ENCODE peak calls at places on chromosomes 13 and 19, in four cellular contexts. One of them, this sample, is unnamed.

GRCh38 chr13:48891586-48891985 is 84.1 kb upstream of the FNDC3A start:
- DNase-seq in SK-N-SH: no peak
- DNase-seq in mesothelial cell of epicardium: no peak
- DNase-seq in ascending aorta: no peak
- DNase-seq in this sample: no peak

GRCh38 chr13:46184277-46184699 is 2.3 kb upstream of the LCP1 start:
- DNase-seq in SK-N-SH: peak; percentile 24
- DNase-seq in mesothelial cell of epicardium: no peak
- DNase-seq in ascending aorta: no peak
- DNase-seq in this sample: peak; percentile 63

GRCh38 chr19:52227196-52227940 is 37.5 kb downstream of the PPP2R1A start:
- DNase-seq in ascending aorta: no peak
- DNase-seq in mesothelial cell of epicardium: no peak
- DNase-seq in SK-N-SH: no peak
- DNase-seq in this sample: no peak

GRCh38 chr13:62193919-62194318 is 778.3 kb upstream of the PCDH20 start:
- DNase-seq in SK-N-SH: no peak
- DNase-seq in ascending aorta: no peak
- DNase-seq in mesothelial cell of epicardium: no peak
- DNase-seq in this sample: no peak

GRCh38 chr13:40464349-40464748 is 202.1 kb downstream of the FOXO1 start:
- DNase-seq in mesothelial cell of epicardium: no peak
- DNase-seq in SK-N-SH: no peak
- DNase-seq in ascending aorta: no peak
- DNase-seq in this sample: no peak

GRCh38 chr13:42996584-42996983 is 4.5 kb upstream of the EPSTI1 start:
- DNase-seq in SK-N-SH: no peak
- DNase-seq in ascending aorta: no peak
- DNase-seq in mesothelial cell of epicardium: no peak
- DNase-seq in this sample: no peak

GRCh38 chr13:77833331-77833863 is 85.2 kb downstream of the EDNRB start:
- DNase-seq in ascending aorta: no peak
- DNase-seq in SK-N-SH: no peak
- DNase-seq in mesothelial cell of epicardium: no peak
- DNase-seq in this sample: no peak

GRCh38 chr13:23050126-23050525 is 130.7 kb upstream of the SGCG start:
- DNase-seq in SK-N-SH: no peak
- DNase-seq in mesothelial cell of epicardium: no peak
- DNase-seq in ascending aorta: no peak
- DNase-seq in this sample: no peak

GRCh38 chr19:56423276-56423984 is 19.3 kb downstream of the ZNF583 start:
- DNase-seq in ascending aorta: no peak
- DNase-seq in mesothelial cell of epicardium: no peak
- DNase-seq in SK-N-SH: no peak
- DNase-seq in this sample: no peak

GRCh38 chr19:38035515-38036495 is 128.8 kb downstream of the SIPA1L3 start:
- DNase-seq in mesothelial cell of epicardium: no peak
- DNase-seq in SK-N-SH: no peak
- DNase-seq in ascending aorta: no peak
- DNase-seq in this sample: no peak

GRCh38 chr13:40983269-40983668 is 35.8 kb downstream of the ELF1 start:
- DNase-seq in SK-N-SH: no peak
- DNase-seq in mesothelial cell of epicardium: no peak
- DNase-seq in ascending aorta: no peak
- DNase-seq in this sample: no peak

GRCh38 chr19:10587022-10587838 is at the start of gene AP1M2:
- DNase-seq in SK-N-SH: no peak
- DNase-seq in ascending aorta: no peak
- DNase-seq in mesothelial cell of epicardium: no peak
- DNase-seq in this sample: no peak

GRCh38 chr19:14198384-14199376 is 7.3 kb downstream of the ADGRL1 start:
- DNase-seq in ascending aorta: no peak
- DNase-seq in SK-N-SH: peak; percentile 51
- DNase-seq in mesothelial cell of epicardium: no peak
- DNase-seq in this sample: no peak

GRCh38 chr19:35045667-35046300 is 4.3 kb downstream of the HPN start:
- DNase-seq in mesothelial cell of epicardium: no peak
- DNase-seq in ascending aorta: no peak
- DNase-seq in SK-N-SH: peak; percentile 51
- DNase-seq in this sample: no peak
- TF ChIP-seq CTCF in mesothelial cell of epicardium: no peak
- TF ChIP-seq CTCF in ascending aorta: no peak
- TF ChIP-seq CTCF in SK-N-SH: peak; percentile 22
- TF ChIP-seq CTCF in this sample: no peak

DNA sequence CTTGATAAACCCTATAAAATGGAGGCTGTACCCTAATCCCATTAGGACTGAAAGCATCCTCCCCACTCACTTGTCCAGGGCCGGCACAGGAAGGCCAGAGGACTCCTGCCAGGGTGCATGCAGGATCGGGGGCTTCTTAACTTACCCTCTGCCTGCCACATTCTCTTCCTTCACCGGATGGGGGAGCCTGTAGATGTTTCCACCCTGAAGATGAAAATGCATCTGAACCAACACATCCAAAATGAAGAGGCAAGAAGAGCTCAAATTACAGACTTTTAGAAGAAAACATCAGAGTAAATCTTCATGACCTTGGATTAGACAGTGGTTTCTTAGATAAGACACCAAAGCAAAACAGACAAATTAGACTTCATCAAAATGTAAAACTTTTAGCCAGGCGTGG is 25.9 kb upstream of the NAPA start:
- DNase-seq in SK-N-SH: no peak
- DNase-seq in ascending aorta: no peak
- DNase-seq in mesothelial cell of epicardium: no peak
- DNase-seq in this sample: no peak
- TF ChIP-seq CTCF in SK-N-SH: peak; percentile 8
- TF ChIP-seq CTCF in ascending aorta: no peak
- TF ChIP-seq CTCF in mesothelial cell of epicardium: no peak
- TF ChIP-seq CTCF in this sample: no peak

GRCh38 chr13:39037880-39038568 is at the start of the genes NHLRC3 and PROSER1:
- DNase-seq in mesothelial cell of epicardium: peak; percentile 66
- DNase-seq in ascending aorta: peak; percentile 76
- DNase-seq in SK-N-SH: peak; percentile 87
- DNase-seq in this sample: peak; percentile 94
- TF ChIP-seq CTCF in mesothelial cell of epicardium: peak; percentile 12
- TF ChIP-seq CTCF in ascending aorta: no peak
- TF ChIP-seq CTCF in SK-N-SH: no peak
- TF ChIP-seq CTCF in this sample: no peak

GRCh38 chr19:50794778-50795664 is 4.8 kb downstream of the ACP4 start:
- DNase-seq in SK-N-SH: peak; percentile 57
- DNase-seq in mesothelial cell of epicardium: no peak
- DNase-seq in ascending aorta: no peak
- DNase-seq in this sample: no peak
- TF ChIP-seq CTCF in SK-N-SH: peak; percentile 23
- TF ChIP-seq CTCF in mesothelial cell of epicardium: no peak
- TF ChIP-seq CTCF in ascending aorta: no peak
- TF ChIP-seq CTCF in this sample: no peak

DNA sequence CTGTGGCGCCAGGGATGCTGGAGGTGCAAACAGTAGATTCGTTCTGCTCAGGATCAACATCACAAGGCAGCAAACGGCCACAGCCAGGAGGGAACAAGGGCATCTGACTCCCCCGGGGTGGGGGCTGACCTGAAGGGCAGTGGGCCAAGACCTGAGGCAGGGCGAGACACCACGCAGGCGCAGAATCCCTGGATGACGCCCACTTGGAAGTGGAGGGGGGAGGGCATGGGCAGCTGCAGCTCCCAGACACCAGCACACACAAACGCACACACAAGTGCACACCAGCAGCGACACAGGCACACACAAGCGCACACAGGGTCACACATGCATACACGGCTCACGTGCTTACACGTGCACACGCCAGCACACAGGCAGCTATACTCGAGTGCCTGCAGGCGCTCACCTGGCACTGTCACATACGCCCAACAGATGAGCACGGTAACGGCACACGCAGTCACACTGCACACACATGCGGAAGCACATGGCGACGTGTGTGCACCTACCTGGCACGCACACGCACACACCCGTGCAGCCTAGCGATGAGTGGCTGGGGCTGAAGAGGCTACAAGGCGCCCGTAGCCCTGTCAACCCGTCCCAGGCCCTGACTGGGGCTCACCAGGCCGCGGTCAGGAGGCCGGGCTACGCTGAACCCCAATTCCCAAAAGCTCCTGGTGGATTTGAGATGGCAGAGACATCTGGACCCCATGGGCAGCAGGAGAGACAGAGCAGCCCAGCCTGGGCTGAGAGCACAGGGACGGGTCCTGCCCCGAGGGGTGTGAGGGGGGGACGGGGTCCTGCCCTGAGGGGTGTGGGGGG is 5.5 kb downstream of the C2CD4C start:
- DNase-seq in mesothelial cell of epicardium: no peak
- DNase-seq in ascending aorta: no peak
- DNase-seq in SK-N-SH: peak; percentile 62
- DNase-seq in this sample: no peak
- TF ChIP-seq CTCF in mesothelial cell of epicardium: no peak
- TF ChIP-seq CTCF in ascending aorta: no peak
- TF ChIP-seq CTCF in SK-N-SH: no peak
- TF ChIP-seq CTCF in this sample: no peak

GRCh38 chr13:60617863-60618733 is 221.1 kb downstream of the TDRD3 start:
- DNase-seq in ascending aorta: no peak
- DNase-seq in SK-N-SH: no peak
- DNase-seq in mesothelial cell of epicardium: no peak
- DNase-seq in this sample: no peak
- TF ChIP-seq CTCF in ascending aorta: no peak
- TF ChIP-seq CTCF in SK-N-SH: peak; percentile 43
- TF ChIP-seq CTCF in mesothelial cell of epicardium: no peak
- TF ChIP-seq CTCF in this sample: peak; percentile 11

GRCh38 chr19:19034204-19034624 is 811 bp downstream of the ARMC6 start:
- DNase-seq in ascending aorta: no peak
- DNase-seq in SK-N-SH: peak; percentile 79
- DNase-seq in mesothelial cell of epicardium: no peak
- DNase-seq in this sample: no peak

GRCh38 chr19:19032420-19033175 is 719 bp downstream of the SUGP2 start:
- DNase-seq in mesothelial cell of epicardium: peak; percentile 80
- DNase-seq in ascending aorta: peak; percentile 80
- DNase-seq in SK-N-SH: peak; percentile 89
- DNase-seq in this sample: no peak

GRCh38 chr19:19028526-19028925 is 4.8 kb downstream of the SUGP2 start:
- DNase-seq in mesothelial cell of epicardium: no peak
- DNase-seq in ascending aorta: no peak
- DNase-seq in SK-N-SH: no peak
- DNase-seq in this sample: no peak

GRCh38 chr19:19033176-19033425 is 216 bp downstream of the SUGP2 start:
- DNase-seq in SK-N-SH: no peak
- DNase-seq in ascending aorta: no peak
- DNase-seq in mesothelial cell of epicardium: no peak
- DNase-seq in this sample: no peak

GRCh38 chr19:19033426-19034203 is at the start of the genes ARMC6 and SUGP2:
- DNase-seq in SK-N-SH: peak; percentile 99
- DNase-seq in mesothelial cell of epicardium: peak; percentile 83
- DNase-seq in ascending aorta: peak; percentile 46
- DNase-seq in this sample: peak; percentile 90
- TF ChIP-seq CTCF in SK-N-SH: no peak
- TF ChIP-seq CTCF in mesothelial cell of epicardium: no peak
- TF ChIP-seq CTCF in ascending aorta: peak; percentile 49
- TF ChIP-seq CTCF in this sample: no peak

GRCh38 chr19:36707134-36707533 is 19.7 kb downstream of the ZNF567 start:
- DNase-seq in mesothelial cell of epicardium: no peak
- DNase-seq in ascending aorta: no peak
- DNase-seq in SK-N-SH: no peak
- DNase-seq in this sample: no peak
- TF ChIP-seq CTCF in mesothelial cell of epicardium: no peak
- TF ChIP-seq CTCF in ascending aorta: no peak
- TF ChIP-seq CTCF in SK-N-SH: no peak
- TF ChIP-seq CTCF in this sample: no peak